ENCODE peak calls at places on chromosomes 13 and 19, in seven cellular contexts. B is NCI-H1417, R is esophagus squamous epithelium, U is foreskin fibroblast, Q is GDM1, I is glutamatergic neuron, K is AG08395. D is an unnamed sample.

GRCh38 chr19:49216076-49216475 is 58.5 kb downstream of the TRPM4 start:
- DNase-seq in U (peak; percentile 56), K (peak; percentile 30), I (no peak), R (no peak), B (no peak), Q (no peak), D (no peak)

GRCh38 chr13:106418556-106418955 is 116.9 kb downstream of the EFNB2 start:
- DNase-seq in I (no peak), U (peak; percentile 96), B (no peak), K (peak; percentile 83), R (no peak), Q (no peak), D (no peak)

GRCh38 chr13:100954430-100955361 is 280.1 kb upstream of the TMTC4 start:
- DNase-seq in B (peak; percentile 95), U (no peak), Q (no peak), K (no peak), I (no peak), R (no peak), D (no peak)

GRCh38 chr13:43911283-43911682 is 31.6 kb downstream of the LACC1 start:
- DNase-seq in Q (peak; percentile 73), K (no peak), R (no peak), U (no peak), B (peak; percentile 8), I (no peak), D (no peak)

GRCh38 chr19:13012690-13013608 is 17.7 kb downstream of the NFIX start:
- DNase-seq in U (peak; percentile 62), K (peak; percentile 74), R (no peak), Q (no peak), B (no peak), I (no peak), D (no peak)

GRCh38 chr19:1258707-1259205 is 10.4 kb downstream of the MIDN start:
- DNase-seq in K (no peak), I (no peak), U (no peak), B (no peak), R (no peak), Q (no peak), D (no peak)

GRCh38 chr13:46908511-46908910 is 11.7 kb upstream of the HTR2A start:
- DNase-seq in K (peak; percentile 77), R (no peak), Q (no peak), B (no peak), I (no peak), U (peak; percentile 12), D (no peak)

GRCh38 chr19:1102407-1103106 is 1.2 kb upstream of the GPX4 start:
- DNase-seq in R (no peak), Q (no peak), B (no peak), I (no peak), U (peak; percentile 99), K (peak; percentile 82), D (no peak)

GRCh38 chr13:27349458-27349857 is 75.0 kb upstream of the GTF3A start:
- DNase-seq in U (peak; percentile 7), I (no peak), R (no peak), B (no peak), Q (no peak), K (no peak), D (no peak)